ENCODE peak calls at places on chromosomes 11 and 22, in four cellular contexts. A is GM10248, N is body of pancreas, G is neural crest cell. P is an unnamed sample.

GRCh38 chr11:93870616-93871015 is 20.2 kb upstream of the VSTM5 start:
- DNase-seq in N (no peak), G (no peak), A (no peak), P (no peak)

GRCh38 chr22:42376721-42377177 is 55.5 kb downstream of the NFAM1 start:
- DNase-seq in A (no peak), N (peak; percentile 53), G (peak; percentile 48), P (peak; percentile 87)

GRCh38 chr11:86370922-86371614 is 3.6 kb upstream of the CCDC81 start:
- DNase-seq in N (no peak), G (no peak), A (no peak), P (peak; percentile 1)

GRCh38 chr11:112652786-112653390 is 308.3 kb upstream of the NCAM1 start:
- DNase-seq in N (no peak), A (no peak), G (no peak), P (no peak)

GRCh38 chr22:45887202-45888131 is 89.5 kb downstream of the WNT7B start:
- DNase-seq in A (no peak), N (peak; percentile 84), G (no peak), P (no peak)

GRCh38 chr11:16223558-16223957 is 132.8 kb downstream of the SOX6 start:
- DNase-seq in N (no peak), A (no peak), G (no peak), P (no peak)

GRCh38 chr11:123408619-123409455 is 21.2 kb upstream of the GRAMD1B start:
- DNase-seq in G (no peak), N (no peak), A (no peak), P (no peak)

GRCh38 chr11:65503923-65504670 is 5.3 kb downstream of the MALAT1 start:
- DNase-seq in A (no peak), G (no peak), N (no peak), P (no peak)

DNA sequence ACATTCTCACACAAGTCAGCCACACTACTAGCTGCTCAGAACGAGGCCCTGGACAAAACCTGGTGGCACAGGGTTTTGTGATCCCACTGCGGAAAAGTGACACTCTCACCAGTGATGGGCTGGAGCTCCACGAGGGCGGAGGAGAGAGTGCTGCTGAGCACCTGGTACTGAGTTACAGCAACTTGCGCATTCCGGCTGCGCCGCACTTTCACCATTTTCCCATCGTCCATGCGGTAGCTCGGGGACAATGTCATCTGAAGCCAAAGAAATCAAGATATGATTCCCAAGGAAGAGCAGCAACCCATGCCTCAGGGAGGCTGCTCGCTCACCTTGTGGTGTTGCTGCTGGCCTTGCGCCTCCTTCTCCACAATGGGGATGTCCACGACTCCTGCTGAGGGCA is 6.1 kb downstream of the RPUSD4 start:
- DNase-seq in A (no peak), G (no peak), N (no peak), P (no peak)
- TF ChIP-seq CTCF in A (no peak), G (no peak), N (no peak), P (no peak)

DNA sequence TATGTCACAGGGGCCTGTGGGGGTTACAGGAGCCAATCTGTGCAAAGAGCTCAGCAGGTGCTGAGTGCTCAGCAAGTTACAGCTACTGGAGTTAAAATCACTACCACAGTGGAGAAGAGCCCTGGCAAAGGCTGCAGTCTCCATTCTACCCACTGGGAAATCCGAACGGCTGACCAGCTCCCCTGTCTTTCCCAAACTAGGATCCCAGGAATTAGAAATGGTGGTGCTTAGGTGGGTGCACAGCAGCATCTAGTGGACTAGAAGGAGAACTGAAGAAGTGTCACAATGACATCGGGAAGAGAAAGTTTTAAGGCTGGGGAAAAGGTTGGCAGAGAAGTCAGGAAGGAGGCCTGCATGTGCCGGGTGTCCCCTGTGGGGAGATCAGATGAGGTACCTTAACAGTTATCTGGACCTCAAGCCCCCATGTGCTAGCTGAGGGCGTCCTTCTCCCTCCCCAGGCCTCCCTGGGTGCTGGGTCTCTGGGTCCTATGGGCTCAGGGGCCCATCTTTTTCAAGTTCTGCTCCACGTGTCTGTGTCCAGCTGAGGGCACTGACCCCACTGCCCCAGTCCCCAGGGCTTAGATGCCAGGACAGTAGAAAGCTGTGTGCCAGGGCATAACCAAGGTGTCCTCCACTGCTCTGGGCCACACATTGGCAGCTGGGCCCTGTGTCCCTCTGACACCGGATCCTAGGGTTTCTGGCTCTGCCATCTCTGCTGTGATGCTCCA is 1.9 kb downstream of the PIWIL3 start:
- DNase-seq in A (no peak), N (peak; percentile 7), G (no peak), P (no peak)
- TF ChIP-seq CTCF in A (no peak), N (peak; percentile 6), G (peak; percentile 63), P (peak; percentile 51)

GRCh38 chr11:38143852-38144251 is 1545.8 kb upstream of the RAG2 start:
- DNase-seq in N (no peak), G (no peak), A (no peak), P (no peak)
- TF ChIP-seq CTCF in N (no peak), G (no peak), A (no peak), P (no peak)

GRCh38 chr11:11075515-11076171 is 217.8 kb upstream of the ZBED5 start:
- DNase-seq in N (no peak), G (no peak), A (no peak), P (no peak)

GRCh38 chr11:11076276-11076675 is 218.4 kb upstream of the ZBED5 start:
- DNase-seq in G (no peak), N (no peak), A (no peak), P (no peak)

GRCh38 chr11:11076879-11077278 is 219.0 kb upstream of the ZBED5 start:
- DNase-seq in N (no peak), A (no peak), G (no peak), P (no peak)

GRCh38 chr11:11078344-11078743 is 220.5 kb upstream of the ZBED5 start:
- DNase-seq in N (no peak), A (no peak), G (no peak), P (no peak)

GRCh38 chr11:11077898-11078297 is 220.0 kb upstream of the ZBED5 start:
- DNase-seq in A (no peak), N (no peak), G (no peak), P (no peak)
- TF ChIP-seq CTCF in A (no peak), N (no peak), G (no peak), P (no peak)

DNA sequence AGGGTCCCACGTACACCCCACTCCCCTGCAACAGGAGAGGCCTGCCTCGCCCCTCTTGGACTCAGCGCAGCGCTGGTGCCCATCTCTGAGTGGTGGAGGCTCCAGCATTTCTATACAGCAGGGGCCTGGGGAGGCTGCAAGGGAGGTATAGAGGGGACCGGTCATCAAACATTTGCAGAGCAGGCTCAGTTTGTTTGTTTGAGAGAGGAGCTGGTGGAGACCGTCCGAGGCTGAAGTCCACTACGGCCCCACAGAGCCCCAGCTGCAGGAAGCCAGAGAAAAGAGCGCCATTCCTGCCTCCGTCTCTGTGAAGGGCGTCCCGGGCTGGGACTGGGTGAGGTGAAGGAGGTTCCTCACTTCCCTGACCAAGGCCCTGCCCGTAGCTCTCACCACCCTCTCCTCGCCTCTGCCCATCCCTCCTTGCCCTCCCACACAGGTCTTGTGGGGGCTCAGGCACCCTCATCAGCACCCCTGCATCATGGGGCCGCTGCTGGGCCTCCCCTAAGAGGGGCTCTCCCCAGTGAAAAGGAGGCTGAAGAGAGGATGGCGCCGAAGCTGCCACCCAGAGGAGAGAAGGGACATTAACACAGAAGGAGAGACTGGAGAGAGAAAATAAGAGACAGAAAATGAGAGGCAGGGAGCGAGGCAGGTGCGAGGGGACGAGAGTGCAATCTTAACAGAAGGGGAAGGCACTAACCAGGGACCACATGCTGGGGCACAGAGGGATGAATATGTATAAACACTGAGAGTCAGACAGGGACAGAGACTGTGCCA is 24.6 kb downstream of the RPUSD4 start:
- DNase-seq in A (no peak), G (no peak), N (no peak), P (no peak)
- TF ChIP-seq CTCF in A (no peak), G (peak; percentile 41), N (no peak), P (no peak)

DNA sequence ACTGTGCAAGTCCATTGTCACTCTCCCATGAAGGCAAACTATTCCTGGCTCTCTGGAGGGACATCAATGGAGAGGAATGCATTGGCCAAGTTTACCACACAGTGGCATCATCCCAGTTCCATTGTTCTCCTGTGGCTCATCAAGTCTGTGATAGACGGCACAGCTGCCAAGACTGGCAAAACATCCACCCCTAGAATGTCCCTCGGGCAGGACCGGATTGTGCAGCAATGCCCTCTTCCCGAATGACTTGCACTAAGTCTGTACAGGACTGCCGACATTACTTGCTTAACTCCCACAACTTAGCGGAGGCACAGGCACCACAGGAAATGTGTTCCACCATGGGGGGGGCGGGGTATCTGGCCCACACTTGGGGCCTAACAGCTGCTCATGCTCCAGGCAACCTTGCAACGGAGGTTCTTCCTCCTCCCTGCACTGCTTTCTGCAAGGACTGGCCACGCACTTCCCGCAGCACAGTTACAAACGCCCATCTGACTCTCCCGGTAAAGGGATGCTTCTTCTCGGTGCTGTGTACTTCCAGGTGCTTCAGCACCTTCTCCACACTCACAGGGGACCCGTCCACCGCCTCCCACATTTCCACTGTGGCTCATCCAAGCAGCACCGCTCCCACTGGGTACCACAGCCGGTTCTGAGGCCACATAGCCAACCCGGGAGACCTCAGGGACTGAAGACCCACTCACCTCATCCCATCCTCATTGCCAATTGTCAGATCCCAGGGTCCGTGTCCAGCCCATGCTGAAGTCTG is 1309.6 kb upstream of the RAG2 start:
- DNase-seq in N (no peak), G (no peak), A (no peak), P (no peak)
- TF ChIP-seq CTCF in N (no peak), G (no peak), A (no peak), P (no peak)

GRCh38 chr22:50613291-50613981 is 12.8 kb downstream of the MAPK8IP2 start:
- DNase-seq in A (no peak), N (peak; percentile 93), G (no peak), P (no peak)
- TF ChIP-seq CTCF in A (no peak), N (no peak), G (no peak), P (no peak)

DNA sequence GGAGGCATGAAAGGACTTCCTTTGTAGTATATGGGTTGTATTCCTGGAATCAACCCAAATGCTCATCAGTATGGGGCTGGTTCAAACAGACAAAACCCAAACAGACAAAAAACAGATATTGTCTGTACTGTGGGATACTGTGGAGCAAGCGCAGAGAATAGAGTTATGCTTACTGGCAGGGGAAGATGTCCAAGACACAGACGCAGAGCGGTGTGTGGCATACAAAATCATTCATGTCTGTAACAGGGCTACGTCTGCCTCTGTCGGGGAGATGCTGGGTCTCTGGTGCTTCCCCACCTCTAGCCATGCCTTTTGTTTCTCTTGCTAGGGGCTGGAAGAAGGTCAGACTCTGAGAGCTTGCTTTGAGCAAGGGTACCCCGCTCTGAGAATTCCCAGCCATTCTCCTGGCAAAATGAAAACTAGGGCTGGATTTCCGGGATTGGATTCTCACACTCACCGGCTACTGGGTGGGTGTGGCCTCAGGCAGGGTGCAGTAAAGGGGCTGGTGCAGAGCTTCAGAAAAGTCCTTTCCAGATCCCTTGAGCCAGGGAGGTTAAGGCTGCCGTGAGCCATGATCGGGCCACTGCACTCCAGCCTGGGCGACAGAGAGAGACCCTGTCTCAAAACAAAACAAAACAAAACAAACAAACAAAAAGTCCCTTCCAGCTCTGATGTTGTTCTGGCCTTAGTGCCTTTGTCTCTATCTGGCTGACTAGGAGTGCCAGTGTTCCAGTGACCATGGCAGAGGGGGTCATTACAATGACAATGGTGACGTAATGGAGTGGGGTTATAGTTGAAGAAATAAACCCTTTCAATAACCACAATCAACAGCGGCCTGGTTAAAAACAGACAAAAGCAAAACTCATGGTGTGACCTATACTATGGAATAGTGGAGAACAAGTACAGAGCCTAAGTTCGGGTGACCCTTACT is 2.9 kb upstream of the ABCC8 start:
- DNase-seq in A (no peak), N (peak; percentile 61), G (peak; percentile 74), P (no peak)
- TF ChIP-seq CTCF in A (no peak), N (no peak), G (no peak), P (no peak)